ENCODE peak calls at places on chromosomes 12 and 14, in four cellular contexts. A, R, F and H are unnamed samples. For H3K27me3, H3K9me3 and H3K4me1, the result is how much of the 10 kb centered on the place peaks cover.

GRCh38 chr12:1724250-1724649 is 33.4 kb downstream of the ADIPOR2 start:
- DNase-seq in A (no peak), R (no peak), F (no peak), H (no peak)

GRCh38 chr12:51307655-51308593 is 16.1 kb downstream of the BIN2 start:
- DNase-seq in A (no peak), R (no peak), F (no peak), H (no peak)

GRCh38 chr14:58638231-58639205 is 756 bp downstream of the DACT1 start:
- DNase-seq in A (no peak), R (no peak), F (no peak), H (no peak)

GRCh38 chr12:124625867-124626675 is 58.7 kb upstream of the NCOR2 start:
- DNase-seq in A (peak), R (no peak), F (peak), H (peak)

GRCh38 chr12:3967556-3968160 is 94.5 kb upstream of the PARP11 start:
- DNase-seq in A (peak), R (no peak), F (no peak), H (no peak)

GRCh38 chr12:55933158-55933798 is 2.3 kb downstream of the DGKA start:
- DNase-seq in A (no peak), R (no peak), F (peak), H (no peak)

GRCh38 chr12:116980083-116980482 is 69.3 kb downstream of the FBXW8 start:
- DNase-seq in A (no peak), R (no peak), F (no peak), H (no peak)

GRCh38 chr12:645563-646071 is 17.6 kb downstream of the NINJ2 start:
- DNase-seq in A (peak), R (no peak), F (no peak), H (no peak)

GRCh38 chr12:52210186-52210924 is 18.5 kb upstream of the KRT80 start:
- DNase-seq in A (no peak), R (no peak), F (peak), H (no peak)

GRCh38 chr14:78157855-78158436 is 12.2 kb upstream of the NRXN3 start:
- DNase-seq in A (peak), R (no peak), F (no peak), H (no peak)

GRCh38 chr12:58977476-58977875 is 57.2 kb upstream of the LRIG3 start:
- DNase-seq in A (no peak), R (no peak), F (no peak), H (no peak)

GRCh38 chr14:94143239-94143638 is 13.8 kb upstream of the IFI27L2 start:
- DNase-seq in A (peak), R (no peak), F (no peak), H (no peak)

GRCh38 chr12:67885370-67886169 is 103.7 kb upstream of the IFNG-AS1 start:
- DNase-seq in A (no peak), R (no peak), F (no peak), H (no peak)

GRCh38 chr14:85252011-85252410 is 277.9 kb upstream of the FLRT2 start:
- DNase-seq in A (no peak), R (no peak), F (no peak), H (no peak)

GRCh38 chr12:111027431-111027830 is 107.1 kb upstream of the MYL2 start:
- DNase-seq in A (no peak), R (no peak), F (no peak), H (no peak)
- H3K27me3 ChIP-seq in A (under half), R (under half), F (under half), H (under half)

DNA sequence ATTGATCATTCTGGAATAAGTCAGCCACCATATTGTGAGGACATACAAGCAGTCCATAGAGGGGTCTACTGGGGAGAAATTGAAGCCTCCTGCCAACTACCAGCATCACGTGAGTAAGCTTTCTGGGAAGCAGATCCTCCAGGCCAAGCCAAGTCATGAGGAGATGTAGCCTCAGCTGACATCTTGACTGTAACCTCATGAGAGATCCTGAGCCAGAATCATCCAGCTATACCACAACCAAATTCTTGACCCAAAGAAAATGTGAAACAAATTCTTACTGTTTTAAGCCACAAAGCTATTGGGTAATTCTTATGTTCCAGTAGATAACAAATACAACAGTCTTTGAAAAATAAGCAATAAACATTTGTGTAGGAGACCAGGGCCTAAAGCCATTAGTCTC is 479.4 kb upstream of the DCN start:
- DNase-seq in A (no peak), R (no peak), F (no peak), H (no peak)
- H3K9me3 ChIP-seq in A (under half), R (under half), F (under half), H (under half)

GRCh38 chr12:31405021-31405420 is 79.1 kb upstream of the SINHCAF start:
- DNase-seq in A (no peak), R (no peak), F (no peak), H (no peak)
- H3K4me1 ChIP-seq in A (under half), R (under half), F (under half), H (under half)

GRCh38 chr12:102971227-102971626 is 13.8 kb downstream of the ASCL1 start:
- DNase-seq in A (no peak), R (no peak), F (no peak), H (no peak)
- H3K27me3 ChIP-seq in A (under half), R (under half), F (under half), H (under half)

DNA sequence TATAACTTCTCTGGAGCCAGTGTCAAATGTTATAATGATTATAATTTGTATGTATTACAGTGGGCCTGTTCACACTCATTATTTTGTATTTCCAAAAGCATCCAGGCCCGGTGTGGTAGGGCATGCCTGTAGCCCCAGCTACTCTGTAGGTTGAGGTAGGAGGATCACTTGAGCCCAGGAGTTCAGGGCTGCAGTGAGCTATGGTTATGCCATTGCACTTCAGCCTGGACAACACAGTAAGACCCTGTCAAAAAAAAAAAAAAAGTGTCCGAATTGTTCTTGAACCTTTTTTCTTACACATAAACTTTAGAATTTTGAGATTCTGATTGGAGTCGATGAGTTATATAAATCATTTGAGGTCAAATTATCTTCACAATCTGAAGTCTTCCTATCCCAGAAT is 1.0 kb downstream of the ZNF84 start:
- DNase-seq in A (no peak), R (no peak), F (no peak), H (no peak)
- H3K9me3 ChIP-seq in A (half or more), R (under half), F (under half), H (half or more)